ENCODE peak calls at places on chromosome 15, in four cellular contexts. Z is tibial artery, F is brain microvascular endothelial cell, R is lower lobe of right lung. B is an unnamed sample.

GRCh38 chr15:59622289-59622688 is 10.7 kb downstream of the GCNT3 start:
- DNase-seq in R (peak), F (peak), Z (no peak), B (no peak)

GRCh38 chr15:86644319-86644718 is 564.6 kb downstream of the AGBL1 start:
- DNase-seq in Z (no peak), F (no peak), R (no peak), B (no peak)

GRCh38 chr15:78142332-78142731 is 6.8 kb upstream of the IDH3A start:
- DNase-seq in R (no peak), F (no peak), Z (no peak), B (no peak)

GRCh38 chr15:71133734-71134464 is 18.6 kb downstream of the THSD4 start:
- DNase-seq in F (no peak), Z (no peak), R (no peak), B (no peak)

GRCh38 chr15:29613951-29614382 is 208.3 kb downstream of the TJP1 start:
- DNase-seq in R (no peak), F (no peak), Z (no peak), B (no peak)

GRCh38 chr15:73352082-73352481 is 16.7 kb downstream of the HCN4 start:
- DNase-seq in R (no peak), F (no peak), Z (no peak), B (peak)

GRCh38 chr15:77168211-77168610 is 97.3 kb upstream of the TSPAN3 start:
- DNase-seq in Z (no peak), R (no peak), F (no peak), B (no peak)

GRCh38 chr15:78989701-78990248 is 44.9 kb upstream of the CTSH start:
- DNase-seq in F (no peak), R (peak), Z (no peak), B (no peak)

GRCh38 chr15:44029003-44029402 is 166.1 kb downstream of the FRMD5 start:
- DNase-seq in R (no peak), F (no peak), Z (no peak), B (no peak)

GRCh38 chr15:100058458-100058857 is 283.3 kb downstream of the ADAMTS17 start:
- DNase-seq in Z (no peak), R (no peak), F (no peak), B (no peak)

GRCh38 chr15:94670436-94671034 is 439.2 kb downstream of the MCTP2 start:
- DNase-seq in R (no peak), F (peak), Z (no peak), B (peak)

GRCh38 chr15:77031376-77032050 is 36.6 kb downstream of the PSTPIP1 start:
- DNase-seq in R (peak), Z (peak), F (no peak), B (no peak)

GRCh38 chr15:29692527-29692926 is 129.7 kb downstream of the TJP1 start:
- DNase-seq in F (no peak), Z (no peak), R (no peak), B (no peak)

GRCh38 chr15:98754283-98755022 is 106.1 kb downstream of the IGF1R start:
- DNase-seq in Z (no peak), F (no peak), R (no peak), B (no peak)

GRCh38 chr15:25850154-25851111 is 12.7 kb downstream of the ATP10A start:
- DNase-seq in F (peak), R (peak), Z (peak), B (peak)

GRCh38 chr15:74201656-74202420 is 749 bp downstream of the STRA6 start:
- DNase-seq in F (peak), Z (no peak), R (no peak), B (no peak)

GRCh38 chr15:99174567-99174966 is 69.7 kb downstream of the SYNM start:
- DNase-seq in R (no peak), F (no peak), Z (no peak), B (peak)

GRCh38 chr15:48515497-48515896 is 130.0 kb downstream of the FBN1 start:
- DNase-seq in Z (no peak), R (no peak), F (no peak), B (no peak)

GRCh38 chr15:98983333-98983732 is 24.3 kb downstream of the PGPEP1L start:
- DNase-seq in Z (peak), R (no peak), F (peak), B (no peak)

GRCh38 chr15:91228391-91228790 is 128.3 kb downstream of the SV2B start:
- DNase-seq in F (no peak), R (no peak), Z (no peak), B (no peak)

GRCh38 chr15:61834076-61834697 is 226.1 kb downstream of the VPS13C start:
- DNase-seq in Z (peak), F (peak), R (peak), B (peak)

GRCh38 chr15:92821491-92822116 is 78.5 kb upstream of the CHD2 start:
- DNase-seq in F (no peak), R (no peak), Z (no peak), B (no peak)

GRCh38 chr15:41417812-41418211 is 917 bp downstream of the RTF1 start:
- DNase-seq in R (no peak), Z (no peak), F (no peak), B (no peak)

GRCh38 chr15:31098491-31098917 is 3.0 kb downstream of the TRPM1 start:
- DNase-seq in F (no peak), Z (no peak), R (no peak), B (no peak)

GRCh38 chr15:96354731-96355560 is 24.4 kb downstream of the NR2F2 start:
- DNase-seq in Z (no peak), R (no peak), F (peak), B (no peak)

GRCh38 chr15:42591238-42591936 is 16.0 kb downstream of the STARD9 start:
- DNase-seq in Z (no peak), F (peak), R (no peak), B (no peak)

GRCh38 chr15:99009741-99010370 is 2.3 kb upstream of the PGPEP1L start:
- DNase-seq in F (no peak), Z (no peak), R (no peak), B (no peak)

GRCh38 chr15:100714749-100715342 is 112.5 kb downstream of the ASB7 start:
- DNase-seq in R (no peak), F (no peak), Z (no peak), B (no peak)

GRCh38 chr15:49179433-49180190 is 9.6 kb downstream of the GALK2 start:
- DNase-seq in Z (no peak), F (no peak), R (no peak), B (no peak)

GRCh38 chr15:78842519-78842918 is 30.2 kb upstream of the MORF4L1 start:
- DNase-seq in R (no peak), Z (no peak), F (no peak), B (no peak)

GRCh38 chr15:78909791-78910228 is 35.0 kb downstream of the CTSH start:
- DNase-seq in F (peak), R (no peak), Z (no peak), B (no peak)

GRCh38 chr15:82043726-82044372 is 2.0 kb downstream of the MEX3B start:
- DNase-seq in R (peak), F (no peak), Z (peak), B (peak)
- H3K27ac ChIP-seq in R (no peak), F (peak), Z (no peak), B (peak)

GRCh38 chr15:64209680-64210334 is 47.0 kb upstream of the PPIB start:
- DNase-seq in F (peak), Z (no peak), R (no peak), B (no peak)
- TF ChIP-seq CTCF in F (peak), Z (peak), R (peak), B (peak)

GRCh38 chr15:89759835-89760234 is 8.8 kb upstream of the MESP1 start:
- DNase-seq in Z (no peak), F (no peak), R (no peak), B (no peak)

GRCh38 chr15:89758981-89759380 is 7.9 kb upstream of the MESP1 start:
- DNase-seq in F (no peak), Z (no peak), R (peak), B (no peak)

GRCh38 chr15:89761929-89762328 is 10.9 kb upstream of the MESP1 start:
- DNase-seq in F (no peak), R (peak), Z (no peak), B (no peak)

GRCh38 chr15:89761009-89761831 is 10.2 kb upstream of the MESP1 start:
- DNase-seq in R (peak), Z (no peak), F (no peak), B (no peak)

GRCh38 chr15:89760303-89761008 is 9.4 kb upstream of the MESP1 start:
- DNase-seq in F (peak), Z (peak), R (peak), B (peak)
- H3K27ac ChIP-seq in F (no peak), Z (no peak), R (peak), B (no peak)

GRCh38 chr15:69903476-69904295 is 194.0 kb downstream of the TLE3 start:
- DNase-seq in Z (no peak), F (peak), R (no peak), B (no peak)
- TF ChIP-seq CTCF in Z (no peak), F (no peak), R (no peak), B (no peak)

GRCh38 chr15:51908312-51908711 is 63.3 kb downstream of the LEO1 start:
- DNase-seq in Z (no peak), R (no peak), F (no peak), B (no peak)

GRCh38 chr15:51909591-51909990 is 62.0 kb downstream of the LEO1 start:
- DNase-seq in R (no peak), F (no peak), Z (no peak), B (no peak)

GRCh38 chr15:51917493-51917892 is 54.1 kb downstream of the LEO1 start:
- DNase-seq in F (no peak), Z (no peak), R (peak), B (no peak)

GRCh38 chr15:51907136-51907862 is 64.3 kb downstream of the LEO1 start:
- DNase-seq in Z (no peak), R (no peak), F (peak), B (no peak)

GRCh38 chr15:51912528-51912927 is 59.0 kb downstream of the LEO1 start:
- DNase-seq in R (no peak), F (no peak), Z (no peak), B (no peak)
- H3K27ac ChIP-seq in R (no peak), F (no peak), Z (no peak), B (no peak)

DNA sequence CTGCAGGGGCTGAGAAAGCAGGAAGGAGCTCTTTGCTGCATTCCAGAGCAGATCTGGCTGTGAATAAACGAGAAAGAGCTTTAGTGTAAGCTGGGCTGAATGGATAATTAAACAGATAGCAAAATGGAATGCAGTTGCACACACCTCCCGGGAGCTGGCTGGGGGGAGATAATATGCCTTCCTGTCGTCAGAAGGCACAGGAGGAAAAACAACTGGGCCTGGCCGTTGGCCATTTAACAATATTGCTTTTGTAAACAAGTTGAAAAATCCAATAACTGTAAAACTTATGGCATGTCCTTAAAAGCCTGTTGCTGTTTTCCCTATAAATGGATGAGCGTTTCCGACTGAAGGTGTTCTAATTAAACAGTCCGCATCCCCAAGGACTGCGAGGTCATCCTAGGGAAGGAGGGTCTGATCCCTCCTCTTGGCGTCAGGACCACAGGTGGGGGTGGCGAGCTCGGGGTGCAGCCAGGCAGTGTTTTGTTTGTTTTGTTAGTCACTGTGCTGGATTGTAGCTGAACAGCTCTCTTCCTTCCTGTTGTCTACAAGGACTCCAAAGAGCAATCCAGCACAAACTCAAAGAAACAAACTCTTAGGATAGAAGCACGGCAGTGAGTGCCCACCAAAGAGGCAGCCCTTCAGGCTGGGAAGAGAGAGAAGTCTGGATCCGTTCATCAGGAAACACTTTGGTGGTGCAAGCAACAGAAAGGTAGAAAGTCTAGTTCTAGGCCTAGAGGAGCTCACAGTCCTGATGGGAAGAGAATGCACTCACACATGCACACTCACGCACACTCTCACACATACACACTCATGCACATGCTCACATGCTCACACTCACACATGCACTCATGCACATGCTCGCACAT is 133.4 kb upstream of the SMAD3 start:
- DNase-seq in R (no peak), F (peak), Z (peak), B (no peak)
- TF ChIP-seq CTCF in R (no peak), F (no peak), Z (no peak), B (no peak)

GRCh38 chr15:63044645-63045437 is 2.3 kb downstream of the TPM1 start:
- DNase-seq in R (no peak), F (no peak), Z (peak), B (peak)
- H3K27ac ChIP-seq in R (peak), F (peak), Z (peak), B (peak)

GRCh38 chr15:50964075-50964474 is 55.6 kb downstream of the AP4E1 start:
- DNase-seq in Z (no peak), R (no peak), F (no peak), B (no peak)
- TF ChIP-seq CTCF in Z (no peak), R (no peak), F (no peak), B (no peak)

GRCh38 chr15:66718220-66718988 is 16.4 kb downstream of the SMAD6 start:
- DNase-seq in Z (no peak), F (no peak), R (no peak), B (no peak)

GRCh38 chr15:66714543-66714981 is 12.5 kb downstream of the SMAD6 start:
- DNase-seq in F (no peak), R (no peak), Z (no peak), B (no peak)

GRCh38 chr15:66715736-66716667 is 14.0 kb downstream of the SMAD6 start:
- DNase-seq in F (no peak), R (no peak), Z (no peak), B (no peak)

GRCh38 chr15:66715181-66715624 is 13.2 kb downstream of the SMAD6 start:
- DNase-seq in F (no peak), R (no peak), Z (no peak), B (no peak)

GRCh38 chr15:66716668-66717025 is 14.6 kb downstream of the SMAD6 start:
- DNase-seq in F (no peak), Z (no peak), R (no peak), B (no peak)
- H3K27ac ChIP-seq in F (no peak), Z (peak), R (peak), B (no peak)

GRCh38 chr15:82809308-82810060 is at the start of gene WHAMM:
- DNase-seq in F (peak), Z (peak), R (peak), B (peak)
- TF ChIP-seq CTCF in F (no peak), Z (no peak), R (no peak), B (peak)